ENCODE peak calls at places on chromosomes 12 and 14, in nine cellular contexts. K is epithelial cell of esophagus, C is foreskin fibroblast, E is adipocyte, N is GF-D8, X is heart left ventricle, P is KG1, G is ACHN, M is amniotic stem cell. Y is an unnamed sample.

GRCh38 chr12:130622803-130623202 is 93.3 kb downstream of the RIMBP2 start:
- DNase-seq in K (no peak), C (no peak), E (no peak), N (no peak), X (no peak), P (no peak), G (no peak), M (no peak), Y (no peak)

GRCh38 chr12:110638792-110639191 is 24.9 kb downstream of the TCTN1 start:
- DNase-seq in K (no peak), C (no peak), E (no peak), N (no peak), X (no peak), P (no peak), G (no peak), M (no peak), Y (no peak)

GRCh38 chr12:14884458-14884878 is 1.2 kb downstream of the MGP start:
- DNase-seq in K (peak; percentile 68), C (peak; percentile 67), E (peak; percentile 82), N (peak; percentile 4), X (peak; percentile 80), P (peak; percentile 35), G (peak; percentile 71), M (peak; percentile 5), Y (peak; percentile 5)

GRCh38 chr12:114562654-114563053 is 121.3 kb downstream of the TBX3 start:
- DNase-seq in K (no peak), C (no peak), E (no peak), N (no peak), X (no peak), P (no peak), G (no peak), M (no peak), Y (no peak)

GRCh38 chr14:34843011-34843554 is 32.1 kb downstream of the BAZ1A start:
- DNase-seq in K (peak; percentile 99), C (peak; percentile 37), E (peak; percentile 72), N (peak; percentile 48), X (no peak), P (no peak), G (peak; percentile 59), M (no peak), Y (no peak)

GRCh38 chr14:24436355-24437019 is 6.1 kb downstream of the SDR39U1 start:
- DNase-seq in K (peak; percentile 70), C (peak; percentile 71), E (peak; percentile 84), N (peak; percentile 83), X (no peak), P (peak; percentile 72), G (peak; percentile 60), M (peak; percentile 26), Y (no peak)

GRCh38 chr12:72282721-72283120 is 10.6 kb downstream of the TRHDE start:
- DNase-seq in K (no peak), C (no peak), E (peak; percentile 62), N (no peak), X (no peak), P (no peak), G (peak; percentile 44), M (no peak), Y (no peak)

GRCh38 chr14:80678436-80678835 is 263.1 kb downstream of the CEP128 start:
- DNase-seq in K (peak; percentile 52), C (peak; percentile 7), E (no peak), N (no peak), X (no peak), P (no peak), G (no peak), M (no peak), Y (no peak)

GRCh38 chr14:52906141-52906601 is 44.7 kb downstream of the FERMT2 start:
- DNase-seq in K (peak; percentile 86), C (peak; percentile 80), E (peak; percentile 84), N (no peak), X (no peak), P (no peak), G (peak; percentile 79), M (peak; percentile 76), Y (no peak)

GRCh38 chr12:5514545-5514944 is 82.6 kb downstream of the NTF3 start:
- DNase-seq in K (no peak), C (no peak), E (no peak), N (no peak), X (no peak), P (no peak), G (no peak), M (no peak), Y (no peak)

GRCh38 chr14:95200404-95200803 is 43.1 kb upstream of the DICER1 start:
- DNase-seq in K (no peak), C (no peak), E (no peak), N (no peak), X (no peak), P (no peak), G (peak; percentile 17), M (no peak), Y (no peak)